ENCODE peak calls at places on chromosome 14, in eight cellular contexts. E, O, D, P, A, S, J and Y are unnamed samples.

GRCh38 chr14:23057757-23058653 is 685 bp upstream of the CDH24 start:
- DNase-seq in E (peak), J (peak), O (peak), D (no peak), P (no peak), S (no peak), A (no peak), Y (no peak)

GRCh38 chr14:54711812-54712211 is 144.9 kb downstream of the SAMD4A start:
- DNase-seq in P (no peak), E (no peak), O (no peak), J (no peak), A (no peak), S (no peak), D (no peak), Y (no peak)

GRCh38 chr14:73242274-73242960 is 5.1 kb downstream of the PAPLN start:
- DNase-seq in P (no peak), S (no peak), J (no peak), O (peak), A (no peak), E (no peak), D (no peak), Y (no peak)

GRCh38 chr14:95394981-95395737 is 75.5 kb upstream of the CLMN start:
- DNase-seq in D (no peak), E (no peak), P (no peak), A (no peak), O (no peak), S (no peak), J (no peak), Y (no peak)

GRCh38 chr14:24297190-24297964 is 2.2 kb downstream of the DHRS1 start:
- DNase-seq in J (peak), E (no peak), A (peak), O (no peak), P (peak), D (no peak), S (peak), Y (no peak)

GRCh38 chr14:28300356-28300755 is 466.2 kb upstream of the FOXG1 start:
- DNase-seq in E (no peak), S (no peak), A (no peak), P (no peak), D (no peak), O (no peak), J (no peak), Y (no peak)

GRCh38 chr14:79852975-79853374 is 358.3 kb downstream of the DIO2 start:
- DNase-seq in S (no peak), J (no peak), A (no peak), D (no peak), E (no peak), P (peak), O (no peak), Y (no peak)

GRCh38 chr14:51310453-51311074 is 70.5 kb downstream of the TMX1 start:
- DNase-seq in J (no peak), A (peak), D (no peak), P (no peak), S (no peak), O (no peak), E (no peak), Y (no peak)

GRCh38 chr14:90455100-90455571 is 58.3 kb downstream of the CALM1 start:
- DNase-seq in E (no peak), A (no peak), P (no peak), S (no peak), O (no peak), D (no peak), J (no peak), Y (no peak)

GRCh38 chr14:70018713-70019201 is 139.5 kb downstream of the SMOC1 start:
- DNase-seq in J (no peak), E (no peak), A (no peak), P (no peak), O (no peak), S (peak), D (no peak), Y (no peak)

GRCh38 chr14:29078810-29079522 is 312.4 kb downstream of the FOXG1 start:
- DNase-seq in P (no peak), J (no peak), D (no peak), O (no peak), A (no peak), S (no peak), E (no peak), Y (no peak)

GRCh38 chr14:54127526-54127925 is 170.9 kb upstream of the BMP4 start:
- DNase-seq in A (peak), E (no peak), O (no peak), S (no peak), P (no peak), J (no peak), D (no peak), Y (no peak)

GRCh38 chr14:53153702-53154112 is 584 bp upstream of the DDHD1 start:
- DNase-seq in A (no peak), O (no peak), E (no peak), J (no peak), D (no peak), P (no peak), S (peak), Y (no peak)

GRCh38 chr14:51547260-51547659 is 104.5 kb upstream of the FRMD6 start:
- DNase-seq in A (peak), E (no peak), D (no peak), S (no peak), P (no peak), J (peak), O (no peak), Y (no peak)

GRCh38 chr14:74922752-74923401 is at the start of gene RPS6KL1:
- DNase-seq in E (peak), A (peak), S (peak), P (peak), O (no peak), J (peak), D (peak), Y (peak)

GRCh38 chr14:50311337-50311973 is 574 bp downstream of the L2HGDH start:
- DNase-seq in D (no peak), O (no peak), S (peak), A (peak), J (peak), P (peak), E (no peak), Y (no peak)

GRCh38 chr14:99039316-99040041 is 232.5 kb downstream of the BCL11B start:
- DNase-seq in P (no peak), A (no peak), E (no peak), J (no peak), S (no peak), O (no peak), D (no peak), Y (no peak)

GRCh38 chr14:23361763-23362162 is 3.2 kb downstream of the EFS start:
- DNase-seq in E (no peak), P (no peak), J (no peak), O (no peak), S (no peak), A (no peak), D (no peak), Y (no peak)

GRCh38 chr14:67513631-67514108 is 19.4 kb upstream of the PLEKHH1 start:
- DNase-seq in P (peak), O (no peak), S (no peak), A (no peak), D (no peak), J (no peak), E (no peak), Y (no peak)

GRCh38 chr14:50804181-50804721 is 26.7 kb downstream of the NIN start:
- DNase-seq in D (no peak), P (no peak), O (no peak), J (no peak), S (no peak), E (no peak), A (no peak), Y (no peak)

GRCh38 chr14:36658091-36659009 is 3.3 kb upstream of the PAX9 start:
- DNase-seq in P (no peak), A (no peak), E (no peak), O (no peak), D (no peak), J (no peak), S (no peak), Y (no peak)